ENCODE peak calls at places on chromosome 3, in four cellular contexts. S is SK-N-SH, B is keratinocyte, G is HCT116. N is an unnamed sample.

GRCh38 chr3:156792945-156793344 is 33.2 kb upstream of the LEKR1 start:
- DNase-seq in S (no peak), B (no peak), G (no peak), N (no peak)

GRCh38 chr3:21638488-21638887 is 112.5 kb downstream of the ZNF385D start:
- DNase-seq in S (no peak), B (no peak), G (no peak), N (no peak)

GRCh38 chr3:119145500-119146167 is at the start of gene TEX55:
- DNase-seq in S (peak), B (no peak), G (peak), N (peak)

GRCh38 chr3:57029924-57030323 is 30.5 kb upstream of the SPATA12 start:
- DNase-seq in S (peak), B (no peak), G (no peak), N (no peak)

GRCh38 chr3:132730891-132731580 is 8.8 kb upstream of the NPHP3 start:
- DNase-seq in S (peak), B (no peak), G (no peak), N (peak)

GRCh38 chr3:73623996-73624362 is 762 bp downstream of the PDZRN3 start:
- DNase-seq in S (peak), B (no peak), G (no peak), N (peak)

GRCh38 chr3:140898340-140899180 is 43.1 kb upstream of the SLC25A36 start:
- DNase-seq in S (peak), B (peak), G (peak), N (peak)

GRCh38 chr3:98519351-98519750 is 3.4 kb downstream of the CLDND1 start:
- DNase-seq in S (no peak), B (no peak), G (no peak), N (no peak)

GRCh38 chr3:89145995-89146394 is 38.6 kb downstream of the EPHA3 start:
- DNase-seq in S (no peak), B (no peak), G (no peak), N (peak)

GRCh38 chr3:187739561-187740445 is 5.5 kb downstream of the BCL6 start:
- DNase-seq in S (peak), B (no peak), G (peak), N (peak)

GRCh38 chr3:183513046-183513706 is 42.3 kb downstream of the KLHL6 start:
- DNase-seq in S (no peak), B (no peak), G (no peak), N (no peak)

GRCh38 chr3:29311805-29312204 is 30.9 kb downstream of the RBMS3 start:
- DNase-seq in S (no peak), B (no peak), G (no peak), N (no peak)

GRCh38 chr3:27976933-27977332 is 254.8 kb upstream of the EOMES start:
- DNase-seq in S (no peak), B (peak), G (no peak), N (peak)

DNA sequence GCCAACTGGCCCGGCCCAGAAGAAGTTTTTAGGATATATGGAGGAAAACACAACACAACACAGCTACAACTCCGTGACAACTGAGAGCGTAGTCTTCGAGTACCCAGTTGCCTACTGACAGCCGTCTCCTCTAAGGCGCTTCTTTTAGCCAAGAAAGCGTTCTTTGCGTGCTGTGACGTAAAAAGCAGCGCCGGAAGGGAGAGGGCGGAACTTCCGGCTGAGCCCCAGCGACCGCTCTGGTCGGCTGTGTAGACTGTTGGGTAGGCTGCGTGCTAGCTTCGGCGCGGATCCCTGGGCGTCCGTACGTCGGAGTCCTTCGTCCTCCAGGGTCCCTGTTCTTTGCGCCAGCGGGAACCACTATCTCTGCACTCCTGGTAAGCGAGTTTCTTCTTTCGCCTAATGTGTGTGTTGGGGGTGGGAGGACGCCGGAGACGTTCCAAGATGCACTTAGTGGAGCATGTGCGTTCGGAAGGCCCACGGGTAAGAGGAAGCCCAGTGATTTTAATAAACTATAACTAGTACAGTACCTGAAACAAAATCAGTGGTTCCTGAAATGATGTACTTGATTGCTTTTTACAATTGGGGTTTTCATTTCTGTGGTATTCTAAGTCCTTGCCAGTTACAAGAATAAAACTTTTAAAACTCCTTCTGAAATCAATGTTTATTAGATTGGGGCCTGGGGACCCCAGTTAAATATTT is at the start of gene TRMT10C:
- DNase-seq in S (peak), B (peak), G (peak), N (peak)
- TF ChIP-seq CTCF in S (no peak), B (no peak), G (no peak), N (no peak)

GRCh38 chr3:9175421-9175820 is 74.0 kb downstream of the SRGAP3 start:
- DNase-seq in S (no peak), B (peak), G (no peak), N (peak)

GRCh38 chr3:9170851-9171160 is 78.6 kb downstream of the SRGAP3 start:
- DNase-seq in S (no peak), B (no peak), G (no peak), N (no peak)

GRCh38 chr3:9169951-9170850 is 79.2 kb downstream of the SRGAP3 start:
- DNase-seq in S (no peak), B (no peak), G (no peak), N (no peak)

GRCh38 chr3:9173445-9173844 is 76.0 kb downstream of the SRGAP3 start:
- DNase-seq in S (no peak), B (no peak), G (no peak), N (no peak)

GRCh38 chr3:9172851-9173320 is 76.6 kb downstream of the SRGAP3 start:
- DNase-seq in S (peak), B (no peak), G (no peak), N (no peak)
- H3K4me2 ChIP-seq in S (no peak), B (peak), G (no peak), N (no peak)

GRCh38 chr3:193489949-193490348 is 64.7 kb downstream of the ATP13A4 start:
- DNase-seq in S (no peak), B (no peak), G (no peak), N (no peak)
- H3K9ac ChIP-seq in S (no peak), B (no peak), G (no peak), N (no peak)

GRCh38 chr3:48897401-48898376 is 993 bp downstream of the SLC25A20 start:
- DNase-seq in S (no peak), B (no peak), G (no peak), N (no peak)

GRCh38 chr3:48899298-48899697 is 616 bp upstream of the SLC25A20 start:
- DNase-seq in S (no peak), B (no peak), G (no peak), N (no peak)

GRCh38 chr3:48896991-48897390 is 1.7 kb downstream of the SLC25A20 start:
- DNase-seq in S (no peak), B (no peak), G (no peak), N (no peak)

GRCh38 chr3:48898383-48899234 is at the start of gene SLC25A20:
- DNase-seq in S (peak), B (peak), G (peak), N (peak)
- TF ChIP-seq CTCF in S (no peak), B (no peak), G (no peak), N (peak)

N was measured in fibroblast of lung.